ENCODE peak calls at places on chromosomes 13 and 19, in nine cellular contexts. V, O, Q, Z, B, K, N, F and P are unnamed samples.

GRCh38 chr13:85508683-85509329 is 290.4 kb downstream of the SLITRK6 start:
- DNase-seq in Z (no peak), N (no peak), B (no peak), O (no peak), Q (no peak), K (peak), F (no peak), V (no peak), P (no peak)

GRCh38 chr13:34435338-34435737 is 506.7 kb upstream of the NBEA start:
- DNase-seq in O (no peak), V (no peak), F (no peak), K (peak), Q (peak), B (no peak), Z (no peak), N (no peak), P (no peak)

GRCh38 chr19:32691952-32692726 is 518 bp downstream of the NUDT19 start:
- DNase-seq in B (peak), K (peak), F (peak), V (no peak), N (no peak), O (no peak), Q (peak), Z (peak), P (peak)

GRCh38 chr13:31485651-31486051 is 253.7 kb upstream of the RXFP2 start:
- DNase-seq in Z (no peak), Q (peak), F (no peak), V (no peak), N (no peak), B (no peak), K (peak), O (no peak), P (no peak)

GRCh38 chr19:18919895-18920204 is 335 bp downstream of the DDX49 start:
- DNase-seq in B (no peak), V (no peak), F (no peak), K (peak), N (no peak), O (no peak), Q (peak), Z (no peak), P (no peak)

GRCh38 chr19:41995959-41996797 is 2.1 kb upstream of the ATP1A3 start:
- DNase-seq in O (no peak), Z (no peak), N (no peak), F (no peak), V (no peak), Q (peak), B (no peak), K (no peak), P (no peak)

GRCh38 chr13:20588529-20589110 is 21.7 kb downstream of the IFT88 start:
- DNase-seq in K (no peak), Q (no peak), V (no peak), O (no peak), F (no peak), Z (no peak), N (no peak), B (no peak), P (no peak)

GRCh38 chr19:31670931-31671330 is 321.7 kb upstream of the TSHZ3 start:
- DNase-seq in Q (no peak), N (no peak), V (no peak), F (no peak), B (no peak), K (no peak), Z (no peak), O (no peak), P (no peak)

GRCh38 chr13:29339386-29340272 is 255.9 kb downstream of the SLC7A1 start:
- DNase-seq in N (no peak), F (no peak), B (no peak), V (no peak), Z (no peak), K (no peak), O (no peak), Q (no peak), P (no peak)

GRCh38 chr13:26656919-26657318 is 99.4 kb downstream of the WASF3 start:
- DNase-seq in Q (peak), V (no peak), O (no peak), B (no peak), F (no peak), N (no peak), K (peak), Z (no peak), P (no peak)

GRCh38 chr13:80473695-80474094 is 132.8 kb upstream of the SPRY2 start:
- DNase-seq in B (no peak), O (no peak), V (no peak), F (no peak), N (no peak), Z (no peak), K (peak), Q (peak), P (no peak)

GRCh38 chr19:55147408-55148251 is 1.4 kb downstream of the TNNT1 start:
- DNase-seq in Q (no peak), F (no peak), V (no peak), Z (no peak), B (no peak), K (no peak), N (no peak), O (no peak), P (no peak)

GRCh38 chr13:78780708-78781107 is 121.8 kb upstream of the OBI1 start:
- DNase-seq in B (no peak), Z (no peak), O (no peak), K (no peak), V (no peak), Q (no peak), N (no peak), F (no peak), P (no peak)

GRCh38 chr19:4284176-4284958 is 5.3 kb downstream of the SHD start:
- DNase-seq in F (no peak), O (no peak), N (no peak), B (no peak), V (no peak), K (no peak), Q (peak), Z (no peak), P (no peak)

GRCh38 chr13:70189981-70190380 is 81.7 kb upstream of the KLHL1 start:
- DNase-seq in V (no peak), K (no peak), Z (no peak), B (no peak), N (no peak), Q (no peak), O (no peak), F (no peak), P (no peak)

GRCh38 chr13:112781287-112781686 is 91.4 kb downstream of the ATP11A start:
- DNase-seq in V (no peak), F (no peak), N (no peak), Q (no peak), K (no peak), O (no peak), B (no peak), Z (no peak), P (no peak)

GRCh38 chr13:43698009-43698408 is 88.8 kb downstream of the ENOX1 start:
- DNase-seq in K (no peak), B (no peak), Z (no peak), Q (no peak), F (no peak), V (no peak), N (no peak), O (no peak), P (no peak)

GRCh38 chr19:17300992-17301585 is 2.1 kb downstream of the ABHD8 start:
- DNase-seq in N (no peak), Z (no peak), O (no peak), Q (no peak), F (no peak), V (no peak), K (no peak), B (no peak), P (no peak)

GRCh38 chr19:5321851-5322681 is 18.5 kb downstream of the PTPRS start:
- DNase-seq in B (no peak), Z (no peak), N (no peak), V (no peak), Q (peak), K (peak), F (no peak), O (no peak), P (no peak)

GRCh38 chr19:10797078-10797477 is 38.9 kb downstream of the TMED1 start:
- DNase-seq in N (no peak), Q (no peak), V (peak), O (no peak), K (no peak), Z (no peak), B (peak), F (peak), P (no peak)

GRCh38 chr13:72808917-72809500 is 27.1 kb downstream of the PIBF1 start:
- DNase-seq in O (no peak), K (peak), Z (no peak), V (no peak), N (no peak), Q (peak), F (peak), B (no peak), P (no peak)

GRCh38 chr13:28316841-28317240 is 178.1 kb downstream of the FLT1 start:
- DNase-seq in F (no peak), B (no peak), Q (no peak), V (no peak), O (no peak), N (no peak), K (no peak), Z (no peak), P (no peak)

GRCh38 chr19:29665826-29666633 is 769 bp downstream of the PLEKHF1 start:
- DNase-seq in N (no peak), K (peak), V (no peak), Q (peak), B (no peak), O (no peak), Z (peak), F (no peak), P (peak)

GRCh38 chr19:49210108-49210900 is 52.7 kb downstream of the TRPM4 start:
- DNase-seq in V (no peak), N (no peak), O (peak), Z (peak), Q (peak), F (no peak), B (peak), K (peak), P (no peak)

GRCh38 chr19:38711726-38712153 is 32.5 kb downstream of the CAPN12 start:
- DNase-seq in B (no peak), K (peak), Z (no peak), V (no peak), F (no peak), O (no peak), N (no peak), Q (peak), P (no peak)

GRCh38 chr13:101092985-101093384 is 323.3 kb downstream of the NALCN start:
- DNase-seq in Q (peak), F (no peak), V (no peak), N (no peak), B (no peak), K (peak), O (no peak), Z (no peak), P (no peak)

GRCh38 chr19:13018037-13018914 is 23.0 kb downstream of the NFIX start:
- DNase-seq in B (no peak), Z (peak), V (no peak), Q (no peak), K (peak), N (no peak), F (no peak), O (no peak), P (no peak)

GRCh38 chr13:101449971-101450748 is 2.3 kb upstream of the ITGBL1 start:
- DNase-seq in B (no peak), Q (peak), V (no peak), N (no peak), F (no peak), Z (no peak), O (no peak), K (peak), P (no peak)

GRCh38 chr13:46119883-46120614 is 15.2 kb upstream of the CPB2 start:
- DNase-seq in O (no peak), Z (no peak), F (no peak), V (no peak), B (no peak), N (no peak), K (peak), Q (peak), P (no peak)

GRCh38 chr19:5903054-5903501 is 512 bp downstream of the NDUFA11 start:
- DNase-seq in O (no peak), K (peak), N (no peak), B (no peak), Z (no peak), Q (peak), F (no peak), V (no peak), P (no peak)

GRCh38 chr13:34502011-34502410 is 440.1 kb upstream of the NBEA start:
- DNase-seq in Z (no peak), N (no peak), B (no peak), Q (no peak), F (no peak), V (no peak), O (no peak), K (no peak), P (no peak)

GRCh38 chr13:36981156-36981743 is 17.9 kb downstream of the ALG5 start:
- DNase-seq in Z (no peak), V (no peak), K (peak), N (no peak), F (peak), O (no peak), B (no peak), Q (peak), P (no peak)